ENCODE peak calls at places on chromosomes 6 and 20, in eight cellular contexts. H is mammary epithelial cell; B is psoas muscle; O is CD8-positive, alpha-beta T cell; Z is upper lobe of right lung; G is tibial nerve; J is LNCaP clone FGC; C is mucosa of descending colon. M is an unnamed sample.

GRCh38 chr6:138692058-138692977 is 81.3 kb upstream of the CCDC28A start:
- DNase-seq in H (peak), B (peak), O (peak), Z (peak), G (peak), J (no peak), C (peak), M (peak)

GRCh38 chr6:139779988-139780774 is 405.7 kb upstream of the CITED2 start:
- DNase-seq in H (no peak), B (no peak), O (no peak), Z (no peak), G (no peak), J (no peak), C (no peak), M (no peak)

GRCh38 chr6:72974276-72974675 is 251.0 kb downstream of the KHDC1L start:
- DNase-seq in H (no peak), B (no peak), O (no peak), Z (no peak), G (no peak), J (no peak), C (no peak), M (no peak)

GRCh38 chr6:123316733-123317323 is 319.9 kb downstream of the TRDN start:
- DNase-seq in H (no peak), B (no peak), O (no peak), Z (no peak), G (no peak), J (no peak), C (no peak), M (peak)

GRCh38 chr20:58102744-58103516 is 125.5 kb downstream of the ANKRD60 start:
- DNase-seq in H (peak), B (no peak), O (no peak), Z (no peak), G (no peak), J (no peak), C (no peak), M (no peak)

GRCh38 chr20:1830240-1830639 is 65.0 kb upstream of the SIRPA start:
- DNase-seq in H (peak), B (peak), O (no peak), Z (no peak), G (no peak), J (no peak), C (no peak), M (peak)

GRCh38 chr6:30879684-30880427 is 4.5 kb upstream of the DDR1 start:
- DNase-seq in H (no peak), B (no peak), O (no peak), Z (no peak), G (no peak), J (no peak), C (no peak), M (no peak)

GRCh38 chr6:54109611-54110010 is 1.6 kb upstream of the MLIP start:
- DNase-seq in H (no peak), B (no peak), O (no peak), Z (no peak), G (no peak), J (no peak), C (no peak), M (no peak)

GRCh38 chr6:144353871-144354314 is 68.8 kb downstream of the UTRN start:
- DNase-seq in H (no peak), B (no peak), O (no peak), Z (no peak), G (no peak), J (no peak), C (no peak), M (no peak)

GRCh38 chr6:6586671-6587526 is 1.6 kb upstream of the LY86 start:
- DNase-seq in H (no peak), B (no peak), O (no peak), Z (no peak), G (no peak), J (no peak), C (no peak), M (no peak)

GRCh38 chr6:75196051-75196743 is 9.7 kb downstream of the COL12A1 start:
- DNase-seq in H (peak), B (no peak), O (no peak), Z (no peak), G (no peak), J (no peak), C (no peak), M (peak)

DNA sequence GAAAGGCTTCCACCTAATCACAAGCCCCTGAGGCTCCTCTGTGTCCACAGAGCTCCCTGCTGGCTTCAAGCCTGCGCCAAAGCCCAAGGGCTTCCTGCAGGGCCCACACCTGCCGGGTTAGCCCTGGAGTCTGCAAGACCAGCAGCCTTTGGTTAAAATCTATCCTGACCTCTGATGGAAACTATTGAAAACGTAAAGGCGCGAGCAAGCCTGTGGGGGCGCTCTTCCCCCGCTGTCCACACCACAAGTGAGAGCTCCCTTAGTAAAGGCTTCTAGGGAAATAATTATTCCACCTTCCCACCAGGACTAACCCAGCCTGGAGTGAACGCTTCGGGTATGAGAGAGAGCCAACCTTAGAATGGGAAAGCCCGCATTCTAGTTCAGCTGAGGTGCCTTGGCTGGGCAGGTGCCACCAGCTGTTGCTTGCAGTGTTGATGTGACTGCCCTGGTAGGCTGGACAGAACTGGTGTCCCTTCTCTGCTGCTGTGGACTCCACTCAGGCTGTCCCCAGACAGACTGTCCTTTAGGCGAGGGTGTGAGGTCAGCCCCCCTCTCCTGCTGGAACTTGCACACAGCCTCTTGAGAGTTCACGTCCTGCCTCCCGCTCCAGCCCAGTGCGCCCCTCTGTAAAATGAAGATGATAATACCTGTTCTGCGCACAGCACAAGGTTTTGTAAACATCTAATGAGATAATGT is 68.7 kb downstream of the SYTL3 start:
- DNase-seq in H (no peak), B (no peak), O (no peak), Z (no peak), G (no peak), J (no peak), C (peak), M (peak)
- TF ChIP-seq CTCF in H (peak), B (peak), O (no peak), Z (peak), G (peak), J (peak), C (peak), M (peak)

DNA sequence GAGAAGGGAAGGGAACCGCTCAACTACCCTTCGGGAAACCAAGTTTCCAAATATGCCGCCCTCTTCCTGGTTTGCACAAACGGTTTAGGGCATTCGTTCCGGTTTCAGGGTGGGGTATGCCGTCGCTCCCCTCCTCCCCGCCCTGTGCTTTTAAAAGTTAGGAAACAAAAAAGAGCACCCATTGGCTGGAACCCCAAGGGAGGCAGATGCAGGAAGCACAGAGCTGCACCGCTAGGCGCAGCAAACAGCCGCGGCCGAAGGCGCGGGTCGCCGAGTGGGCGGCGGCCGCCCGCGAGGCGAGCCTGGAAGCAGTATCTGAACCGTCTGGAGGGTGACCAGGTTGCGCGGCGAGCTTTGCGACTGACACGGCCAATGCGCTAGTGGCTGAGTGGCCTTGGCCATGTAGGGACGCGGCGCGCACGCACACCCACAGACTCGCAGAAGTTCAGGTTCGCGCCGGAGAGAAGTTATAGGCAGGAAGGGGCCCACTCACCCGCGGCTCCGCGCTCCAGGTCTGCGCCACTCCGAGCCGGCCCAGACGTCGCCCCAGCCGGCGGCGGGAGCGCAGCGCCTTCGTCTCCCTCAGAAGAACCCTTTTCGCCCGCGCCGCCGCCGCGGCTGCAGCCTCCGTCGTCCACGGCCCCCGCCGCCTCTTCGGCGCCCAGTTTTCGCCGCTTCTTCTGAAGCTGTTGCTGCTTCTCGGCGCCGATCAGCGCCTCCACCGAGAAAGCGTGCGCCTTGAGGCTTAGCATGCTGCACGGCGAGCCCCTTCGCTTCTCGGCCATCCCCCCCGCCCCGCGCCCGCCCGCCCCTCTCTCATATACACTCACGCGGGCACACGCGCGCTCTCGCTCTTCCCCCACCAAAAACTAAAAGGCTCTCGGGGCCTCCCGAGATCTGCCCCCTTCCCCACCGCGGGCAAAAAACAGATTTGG is 734 bp downstream of the TBX18 start:
- DNase-seq in H (peak), B (peak), O (no peak), Z (no peak), G (peak), J (no peak), C (peak), M (peak)
- H3K4me3 ChIP-seq in H (peak), B (peak), O (no peak), Z (peak), G (peak), J (no peak), C (no peak), M (peak)

DNA sequence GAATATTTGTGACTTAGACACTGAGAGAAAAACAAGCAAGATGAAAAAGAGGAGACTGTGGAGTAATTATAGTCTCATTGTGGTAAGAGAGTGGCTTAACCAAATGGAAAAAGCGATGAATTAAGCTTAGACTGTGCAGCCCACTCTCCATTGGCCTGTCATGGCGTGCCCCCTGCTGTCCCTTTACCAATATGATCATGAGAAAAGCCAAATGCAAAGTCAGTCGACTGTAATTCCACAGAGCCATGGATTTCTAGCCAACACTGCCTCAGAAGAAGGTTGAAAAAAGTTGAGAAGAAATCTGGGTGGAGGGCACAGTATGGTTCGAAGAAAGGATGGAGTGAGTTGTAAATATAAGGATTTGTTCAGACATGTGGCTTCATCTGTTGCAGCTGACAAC is 251.3 kb downstream of the DOK5 start:
- DNase-seq in H (no peak), B (no peak), O (no peak), Z (no peak), G (no peak), J (no peak), C (no peak), M (no peak)
- TF ChIP-seq CTCF in H (no peak), B (no peak), O (no peak), Z (no peak), G (no peak), J (peak), C (no peak), M (no peak)

DNA sequence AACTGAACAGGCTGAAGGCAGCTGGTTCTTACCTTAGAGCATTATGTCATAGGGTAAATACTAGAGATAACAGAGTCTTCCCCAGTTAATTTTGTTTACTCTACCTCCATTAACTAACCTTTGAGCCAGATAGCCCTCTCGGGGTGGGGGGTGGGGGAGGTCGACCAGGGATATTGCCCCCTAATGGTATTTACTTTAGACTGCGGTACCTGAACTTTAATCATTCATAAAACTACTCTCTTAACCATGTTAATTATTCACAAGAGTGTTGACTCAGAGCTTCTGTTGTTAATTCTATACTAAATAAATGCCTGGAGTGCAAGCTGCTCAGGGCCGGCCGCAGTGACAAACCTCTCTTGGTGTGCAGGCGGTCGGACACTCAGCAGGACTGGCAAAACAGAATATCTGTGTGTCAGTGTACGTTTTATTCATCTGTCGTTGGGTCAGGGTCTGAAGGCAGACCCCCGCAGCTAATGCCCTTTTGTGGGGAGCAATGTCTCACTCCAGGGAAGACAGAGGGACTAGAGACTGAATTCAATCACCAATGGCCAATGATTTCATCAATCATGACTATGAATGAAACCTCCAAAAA is 152.4 kb upstream of the COL21A1 start:
- DNase-seq in H (no peak), B (no peak), O (no peak), Z (no peak), G (no peak), J (peak), C (no peak), M (no peak)
- H3K4me3 ChIP-seq in H (no peak), B (no peak), O (no peak), Z (no peak), G (no peak), J (no peak), C (no peak), M (no peak)

DNA sequence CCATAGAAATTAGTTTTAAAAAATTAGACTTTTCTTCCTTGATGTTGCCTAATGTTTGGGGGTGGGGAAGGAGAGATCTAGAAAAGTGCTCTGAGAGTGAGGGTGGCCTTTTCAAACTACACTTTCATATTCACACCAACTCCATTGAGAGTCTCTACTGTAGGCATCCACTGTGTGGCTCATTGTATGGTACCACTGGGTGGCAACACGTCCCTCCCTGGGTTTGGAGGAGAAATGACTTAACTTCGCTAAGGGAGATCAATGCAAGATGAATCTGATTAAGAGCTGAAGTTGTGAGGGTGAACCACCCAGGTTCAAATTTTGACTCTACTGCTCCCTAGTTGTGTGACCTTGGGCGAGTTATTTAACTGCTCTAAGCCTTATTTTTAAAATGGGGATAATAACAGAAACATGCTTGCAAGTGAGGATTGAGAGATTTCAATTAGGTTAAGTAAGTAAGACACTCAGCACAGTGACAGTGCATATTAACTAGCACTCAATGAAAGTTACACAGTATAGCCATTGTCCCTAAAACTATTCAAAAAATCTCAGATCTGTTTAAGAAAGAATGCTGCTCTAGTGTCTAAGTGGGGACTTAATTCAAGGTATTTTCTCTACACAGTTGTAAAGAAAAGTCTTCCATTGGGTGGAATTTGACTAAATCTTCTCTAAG is 193.5 kb upstream of the CNR1 start:
- DNase-seq in H (no peak), B (no peak), O (no peak), Z (no peak), G (no peak), J (no peak), C (no peak), M (no peak)
- TF ChIP-seq CTCF in H (no peak), B (no peak), O (no peak), Z (no peak), G (no peak), J (no peak), C (no peak), M (peak)

GRCh38 chr20:63942250-63943006 is 13.8 kb downstream of the UCKL1 start:
- DNase-seq in H (peak), B (peak), O (no peak), Z (peak), G (no peak), J (no peak), C (peak), M (no peak)
- H3K4me3 ChIP-seq in H (peak), B (no peak), O (no peak), Z (no peak), G (no peak), J (no peak), C (no peak), M (no peak)

DNA sequence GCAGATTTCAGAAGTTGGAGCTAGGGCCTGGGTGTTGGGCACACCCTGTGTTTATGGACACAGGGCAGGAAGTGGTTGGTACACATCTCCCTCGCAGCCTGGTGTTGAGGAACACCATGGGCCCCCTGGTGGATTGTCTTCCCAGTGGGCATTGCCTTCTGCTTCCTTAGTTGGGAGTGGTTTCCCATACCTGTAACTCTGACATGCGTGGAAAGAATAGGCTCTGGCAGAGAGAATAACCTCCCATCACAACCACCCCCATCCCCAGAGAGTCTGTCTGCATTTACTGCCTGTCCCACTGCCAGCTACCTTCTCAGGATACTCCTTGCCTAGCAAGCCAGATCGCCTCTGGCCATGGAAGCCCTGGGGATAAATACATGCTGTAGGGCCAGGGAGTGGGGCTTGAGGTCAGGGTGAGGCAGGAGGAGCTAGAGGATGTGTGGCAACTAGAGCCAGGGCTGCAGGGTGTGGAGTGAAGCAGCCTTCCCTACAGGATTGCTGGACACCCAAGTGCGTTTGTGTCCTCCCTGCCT is 14.7 kb downstream of the LRRC73 start:
- DNase-seq in H (peak), B (no peak), O (no peak), Z (no peak), G (no peak), J (no peak), C (no peak), M (no peak)
- TF ChIP-seq CTCF in H (peak), B (no peak), O (no peak), Z (no peak), G (no peak), J (peak), C (no peak), M (peak)

DNA sequence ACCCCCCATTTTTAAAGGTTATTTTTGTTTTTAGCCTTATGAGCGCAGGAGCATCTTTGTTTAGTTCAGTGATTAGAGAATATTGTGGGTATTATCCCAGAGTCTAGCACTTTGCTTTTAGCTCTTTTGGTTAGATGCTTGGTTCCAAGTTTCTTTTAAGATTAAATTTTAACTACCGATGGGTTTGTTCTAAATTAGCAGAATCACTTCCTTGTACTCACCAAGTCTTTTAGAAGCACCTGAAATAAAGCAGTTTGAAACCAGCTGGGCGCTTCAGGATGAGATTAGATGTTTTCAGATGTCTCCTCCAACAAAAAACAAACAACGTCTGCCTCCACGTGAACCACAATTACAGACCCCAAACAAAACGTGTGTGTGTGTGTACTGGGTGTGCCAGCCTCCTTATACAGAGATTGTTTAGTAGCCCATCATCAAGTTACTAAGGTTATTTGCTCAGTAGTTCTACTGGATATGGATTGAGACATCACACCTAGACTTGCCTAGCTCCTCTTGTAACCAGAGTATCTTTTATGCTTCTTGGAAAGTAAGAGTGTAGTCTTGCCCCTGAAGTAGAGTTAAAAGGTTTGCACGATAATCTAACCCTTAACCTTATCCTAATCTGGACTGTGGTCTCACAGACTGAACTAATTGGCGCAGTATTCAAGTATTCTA is 2.2 kb downstream of the DSTN start:
- DNase-seq in H (peak), B (no peak), O (no peak), Z (no peak), G (no peak), J (no peak), C (no peak), M (no peak)
- H3K4me3 ChIP-seq in H (peak), B (peak), O (no peak), Z (peak), G (peak), J (peak), C (no peak), M (peak)